ENCODE peak calls at places on chromosome X, in eight cellular contexts. U is dorsolateral prefrontal cortex; E is CD8-positive, alpha-beta memory T cell; Q is colonic mucosa; T is bronchial epithelial cell; P is cardiac fibroblast; N is DND-41; X is tibial artery. H is an unnamed sample.

GRCh38 chrX:24305905-24306304 is 8.0 kb downstream of the SUPT20HL2 start:
- DNase-seq in U (no peak), E (no peak), Q (no peak), T (no peak), P (no peak), N (no peak), X (no peak), H (no peak)

GRCh38 chrX:120741452-120741851 is 111.6 kb upstream of the C1GALT1C1 start:
- DNase-seq in U (no peak), E (no peak), Q (no peak), T (peak; percentile 69), P (no peak), N (no peak), X (no peak), H (no peak)

GRCh38 chrX:122906726-122907125 is 277.4 kb upstream of the GRIA3 start:
- DNase-seq in U (no peak), E (no peak), Q (no peak), T (no peak), P (no peak), N (no peak), X (no peak), H (no peak)

GRCh38 chrX:6225307-6226052 is 3.2 kb downstream of the NLGN4X start:
- DNase-seq in U (no peak), E (no peak), Q (no peak), T (no peak), P (no peak), N (peak; percentile 27), X (no peak), H (no peak)

GRCh38 chrX:86002076-86002896 is 45.1 kb downstream of the CHM start:
- DNase-seq in U (no peak), E (no peak), Q (peak; percentile 42), T (peak; percentile 50), P (peak; percentile 7), N (no peak), X (no peak), H (no peak)

GRCh38 chrX:2497961-2498780 is 2.6 kb downstream of the DHRSX start:
- DNase-seq in U (no peak), E (no peak), Q (peak; percentile 69), T (peak; percentile 9), P (peak; percentile 42), N (no peak), X (peak; percentile 38), H (no peak)

GRCh38 chrX:154142386-154142785 is 1.7 kb upstream of the OPN1LW start:
- DNase-seq in U (no peak), E (no peak), Q (no peak), T (no peak), P (no peak), N (no peak), X (no peak), H (no peak)

GRCh38 chrX:150898343-150899190 is at the start of gene CD99L2:
- DNase-seq in U (peak; percentile 83), E (peak; percentile 84), Q (peak; percentile 91), T (peak; percentile 63), P (peak; percentile 90), N (peak; percentile 90), X (peak; percentile 93), H (peak; percentile 85)

GRCh38 chrX:12702509-12703091 is 88.6 kb upstream of the PRPS2 start:
- DNase-seq in U (no peak), E (no peak), Q (no peak), T (peak; percentile 73), P (no peak), N (peak; percentile 24), X (no peak), H (no peak)

GRCh38 chrX:154815274-154815818 is 10.1 kb upstream of the MPP1 start:
- DNase-seq in U (no peak), E (no peak), Q (no peak), T (no peak), P (peak; percentile 43), N (no peak), X (no peak), H (no peak)

GRCh38 chrX:15146515-15146914 is 123.4 kb downstream of the ASB9 start:
- DNase-seq in U (no peak), E (no peak), Q (peak; percentile 47), T (no peak), P (peak; percentile 16), N (peak; percentile 10), X (no peak), H (no peak)

GRCh38 chrX:97751735-97752134 is 868.0 kb downstream of the RPA4 start:
- DNase-seq in U (no peak), E (no peak), Q (no peak), T (peak; percentile 83), P (no peak), N (no peak), X (no peak), H (no peak)

GRCh38 chrX:134315893-134316292 is 78.9 kb downstream of the CCDC160 start:
- DNase-seq in U (no peak), E (no peak), Q (peak; percentile 24), T (peak; percentile 36), P (no peak), N (no peak), X (no peak), H (no peak)

GRCh38 chrX:16870861-16871584 is 861 bp upstream of the RBBP7 start:
- DNase-seq in U (no peak), E (no peak), Q (peak; percentile 27), T (no peak), P (peak; percentile 19), N (peak; percentile 9), X (peak; percentile 64), H (peak; percentile 79)

GRCh38 chrX:51496501-51497291 is at the start of gene NUDT11:
- DNase-seq in U (no peak), E (no peak), Q (peak; percentile 36), T (peak; percentile 68), P (peak; percentile 77), N (no peak), X (peak; percentile 71), H (peak; percentile 74)

GRCh38 chrX:152884171-152884570 is 13.7 kb upstream of the ZNF185 start:
- DNase-seq in U (peak; percentile 13), E (no peak), Q (no peak), T (no peak), P (no peak), N (no peak), X (no peak), H (no peak)

GRCh38 chrX:45134775-45135174 is 65.9 kb downstream of the DIPK2B start:
- DNase-seq in U (no peak), E (no peak), Q (no peak), T (no peak), P (no peak), N (no peak), X (no peak), H (no peak)

GRCh38 chrX:17521871-17522693 is 147.1 kb downstream of the NHS start:
- DNase-seq in U (no peak), E (no peak), Q (peak; percentile 62), T (peak; percentile 17), P (peak; percentile 13), N (no peak), X (no peak), H (no peak)

GRCh38 chrX:38804481-38805293 is 3.4 kb downstream of the MID1IP1 start:
- DNase-seq in U (no peak), E (no peak), Q (no peak), T (no peak), P (peak; percentile 36), N (peak; percentile 45), X (peak; percentile 64), H (peak; percentile 74)

GRCh38 chrX:100649550-100650356 is 5.8 kb downstream of the SRPX2 start:
- DNase-seq in U (no peak), E (no peak), Q (peak; percentile 78), T (peak; percentile 81), P (peak; percentile 95), N (no peak), X (peak; percentile 83), H (peak; percentile 84)
- H3K4me3 ChIP-seq in U (no peak overlapping the region), E (no peak overlapping the region), Q (no peak overlapping the region), T (no peak overlapping the region), P (no peak overlapping the region), N (no peak overlapping the region), X (no peak overlapping the region), H (no peak overlapping the region)

GRCh38 chrX:101799387-101799786 is 132.4 kb downstream of the ZMAT1 start:
- DNase-seq in U (peak; percentile 70), E (peak; percentile 67), Q (peak; percentile 92), T (peak; percentile 74), P (peak; percentile 89), N (peak; percentile 83), X (peak; percentile 85), H (peak; percentile 80)
- H3K4me3 ChIP-seq in U (no peak overlapping the region), E (no peak overlapping the region), Q (no peak overlapping the region), T (no peak overlapping the region), P (no peak overlapping the region), N (peak overlapping the region; percentile 46), X (peak overlapping the region; percentile 30), H (peak overlapping the region; percentile 34)

GRCh38 chrX:77446840-77447239 is 349 bp upstream of the FGF16 start:
- DNase-seq in U (no peak), E (no peak), Q (no peak), T (no peak), P (no peak), N (no peak), X (no peak), H (no peak)

GRCh38 chrX:77448170-77448569 is 981 bp downstream of the FGF16 start:
- DNase-seq in U (no peak), E (no peak), Q (no peak), T (no peak), P (no peak), N (no peak), X (no peak), H (no peak)

GRCh38 chrX:77444075-77444474 is 3.1 kb upstream of the FGF16 start:
- DNase-seq in U (no peak), E (no peak), Q (no peak), T (no peak), P (no peak), N (no peak), X (no peak), H (no peak)

GRCh38 chrX:77447339-77448149 is at the start of gene FGF16:
- DNase-seq in U (no peak), E (no peak), Q (no peak), T (no peak), P (no peak), N (no peak), X (no peak), H (no peak)

GRCh38 chrX:77446029-77446585 is 1.1 kb upstream of the FGF16 start:
- DNase-seq in U (no peak), E (no peak), Q (peak; percentile 23), T (no peak), P (no peak), N (no peak), X (no peak), H (no peak)
- H3K4me3 ChIP-seq in U (peak overlapping the region; percentile 38), E (peak overlapping the region; percentile 22), Q (peak overlapping the region; percentile 27), T (peak overlapping the region; percentile 20), P (peak overlapping the region; percentile 8), N (no peak overlapping the region), X (peak overlapping the region; percentile 44), H (peak overlapping the region; percentile 66)

GRCh38 chrX:11290673-11291072 is 2.5 kb upstream of the AMELX start:
- DNase-seq in U (no peak), E (no peak), Q (no peak), T (no peak), P (no peak), N (no peak), X (no peak), H (no peak)

GRCh38 chrX:11287505-11287904 is 5.7 kb upstream of the AMELX start:
- DNase-seq in U (no peak), E (no peak), Q (no peak), T (peak; percentile 10), P (peak; percentile 55), N (no peak), X (no peak), H (no peak)

DNA sequence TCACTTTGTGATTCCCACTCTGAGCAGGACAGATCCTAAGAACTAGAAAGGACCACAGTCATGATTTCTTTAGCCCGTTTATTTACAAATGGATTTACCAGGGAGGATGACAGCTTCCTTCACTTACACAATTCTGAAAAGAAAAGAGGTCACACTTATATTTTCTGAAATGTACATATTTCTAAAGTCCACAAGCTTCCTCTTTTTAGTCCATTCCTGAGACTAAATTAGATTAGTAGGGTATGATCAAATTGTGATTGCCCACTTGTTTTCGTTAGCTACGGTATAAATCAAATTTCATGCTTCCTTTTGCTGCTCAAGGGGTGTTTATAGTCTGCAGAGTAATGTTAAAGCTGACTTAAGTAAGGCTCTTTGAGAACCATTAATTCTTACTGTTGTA is 7.6 kb upstream of the AMELX start:
- DNase-seq in U (no peak), E (no peak), Q (no peak), T (no peak), P (no peak), N (no peak), X (no peak), H (no peak)
- H3K4me3 ChIP-seq in U (no peak overlapping the region), E (no peak overlapping the region), Q (no peak overlapping the region), T (no peak overlapping the region), P (no peak overlapping the region), N (no peak overlapping the region), X (no peak overlapping the region), H (no peak overlapping the region)